ENCODE peak calls at places on chromosomes 16 and 17, in seven cellular contexts. Z is CD4-positive, alpha-beta T cell; D is progenitor cell of endocrine pancreas; M is GM20000; A is cardiac muscle cell; P is dorsolateral prefrontal cortex; V is cardiac fibroblast. Q is an unnamed sample.

GRCh38 chr17:43456661-43457361 is 27.0 kb upstream of the DHX8 start:
- DNase-seq in Z (no peak), D (no peak), M (no peak), A (peak), P (no peak), V (peak), Q (no peak)

GRCh38 chr16:46790599-46791270 is 40.2 kb downstream of the C16orf87 start:
- DNase-seq in Z (no peak), D (no peak), M (no peak), A (no peak), P (no peak), V (no peak), Q (no peak)

GRCh38 chr16:23248261-23249194 is 53.6 kb upstream of the SCNN1B start:
- DNase-seq in Z (no peak), D (no peak), M (no peak), A (no peak), P (no peak), V (peak), Q (no peak)

GRCh38 chr17:70261170-70261569 is 91.8 kb downstream of the KCNJ2 start:
- DNase-seq in Z (no peak), D (no peak), M (no peak), A (no peak), P (no peak), V (no peak), Q (no peak)

GRCh38 chr16:35733971-35734702 is 2274.7 kb downstream of the TP53TG3F start:
- DNase-seq in Z (no peak), D (no peak), M (no peak), A (no peak), P (no peak), V (no peak), Q (no peak)

GRCh38 chr17:7857724-7858486 is at the start of gene CYB5D1:
- DNase-seq in Z (peak), D (no peak), M (peak), A (peak), P (peak), V (peak), Q (peak)

GRCh38 chr17:79183221-79184158 is 108.9 kb downstream of the ENGASE start:
- DNase-seq in Z (no peak), D (peak), M (peak), A (peak), P (no peak), V (peak), Q (no peak)

GRCh38 chr17:37821025-37821713 is 76.3 kb upstream of the HNF1B start:
- DNase-seq in Z (no peak), D (no peak), M (no peak), A (peak), P (no peak), V (no peak), Q (no peak)

GRCh38 chr17:2064980-2065785 is 10.3 kb downstream of the HIC1 start:
- DNase-seq in Z (no peak), D (no peak), M (peak), A (peak), P (no peak), V (peak), Q (no peak)

GRCh38 chr16:8120001-8120400 is 470.3 kb downstream of the TMEM114 start:
- DNase-seq in Z (no peak), D (no peak), M (no peak), A (no peak), P (no peak), V (no peak), Q (no peak)

GRCh38 chr16:4260360-4260759 is 12.5 kb downstream of the TFAP4 start:
- DNase-seq in Z (no peak), D (no peak), M (no peak), A (no peak), P (no peak), V (no peak), Q (no peak)

GRCh38 chr17:80027043-80027435 is 8.6 kb downstream of the TBC1D16 start:
- DNase-seq in Z (no peak), D (no peak), M (no peak), A (no peak), P (no peak), V (no peak), Q (no peak)

GRCh38 chr17:1029196-1029911 is 32.4 kb downstream of the TIMM22 start:
- DNase-seq in Z (no peak), D (no peak), M (no peak), A (peak), P (no peak), V (peak), Q (no peak)

GRCh38 chr16:84839054-84839453 is 19.3 kb downstream of the CRISPLD2 start:
- DNase-seq in Z (no peak), D (no peak), M (no peak), A (peak), P (no peak), V (peak), Q (no peak)

GRCh38 chr17:48246623-48247022 is 139.1 kb downstream of the SNX11 start:
- DNase-seq in Z (no peak), D (no peak), M (no peak), A (no peak), P (no peak), V (peak), Q (no peak)

GRCh38 chr17:73007447-73007846 is 85.0 kb downstream of the SLC39A11 start:
- DNase-seq in Z (no peak), D (no peak), M (no peak), A (peak), P (peak), V (no peak), Q (no peak)

GRCh38 chr17:31788956-31789355 is 70.1 kb downstream of the COPRS start:
- DNase-seq in Z (no peak), D (no peak), M (no peak), A (no peak), P (no peak), V (peak), Q (no peak)

GRCh38 chr16:57938484-57938883 is 32.4 kb downstream of the CNGB1 start:
- DNase-seq in Z (no peak), D (no peak), M (no peak), A (no peak), P (no peak), V (no peak), Q (no peak)

GRCh38 chr17:82052638-82053059 is 951 bp downstream of the GPS1 start:
- DNase-seq in Z (no peak), D (no peak), M (no peak), A (no peak), P (no peak), V (no peak), Q (no peak)

GRCh38 chr17:60993497-60993896 is 315.8 kb downstream of the BCAS3 start:
- DNase-seq in Z (no peak), D (no peak), M (no peak), A (no peak), P (no peak), V (no peak), Q (no peak)

GRCh38 chr16:2786826-2787151 is 571 bp downstream of the PRSS33 start:
- DNase-seq in Z (no peak), D (no peak), M (no peak), A (no peak), P (no peak), V (no peak), Q (peak)

GRCh38 chr16:50677351-50677750 is 3.8 kb downstream of the SNX20 start:
- DNase-seq in Z (no peak), D (no peak), M (no peak), A (no peak), P (peak), V (no peak), Q (no peak)
- TF ChIP-seq CTCF in Z (peak), D (peak), M (no peak), A (peak), P (no peak), V (peak), Q (peak)

GRCh38 chr17:9158545-9159452 is 137.5 kb downstream of the NTN1 start:
- DNase-seq in Z (no peak), D (no peak), M (no peak), A (no peak), P (no peak), V (peak), Q (no peak)

GRCh38 chr17:9166678-9167077 is 145.4 kb downstream of the NTN1 start:
- DNase-seq in Z (no peak), D (no peak), M (no peak), A (no peak), P (no peak), V (no peak), Q (no peak)

GRCh38 chr17:9162275-9162985 is 141.1 kb downstream of the NTN1 start:
- DNase-seq in Z (no peak), D (no peak), M (no peak), A (no peak), P (no peak), V (no peak), Q (no peak)
- TF ChIP-seq CTCF in Z (no peak), D (peak), M (no peak), A (no peak), P (no peak), V (no peak), Q (no peak)

GRCh38 chr17:50539762-50540440 is 7.1 kb upstream of the SPATA20 start:
- DNase-seq in Z (no peak), D (no peak), M (no peak), A (no peak), P (no peak), V (no peak), Q (no peak)

GRCh38 chr17:50541402-50541915 is 5.5 kb upstream of the SPATA20 start:
- DNase-seq in Z (no peak), D (no peak), M (no peak), A (no peak), P (no peak), V (no peak), Q (no peak)

GRCh38 chr17:50540485-50541401 is 6.2 kb upstream of the SPATA20 start:
- DNase-seq in Z (no peak), D (no peak), M (no peak), A (no peak), P (no peak), V (no peak), Q (no peak)

GRCh38 chr17:50542795-50543774 is 3.9 kb upstream of the SPATA20 start:
- DNase-seq in Z (no peak), D (no peak), M (no peak), A (no peak), P (no peak), V (no peak), Q (no peak)

GRCh38 chr17:50541916-50542688 is 4.9 kb upstream of the SPATA20 start:
- DNase-seq in Z (peak), D (peak), M (peak), A (peak), P (peak), V (peak), Q (peak)
- TF ChIP-seq CTCF in Z (peak), D (peak), M (no peak), A (peak), P (peak), V (no peak), Q (peak)

DNA sequence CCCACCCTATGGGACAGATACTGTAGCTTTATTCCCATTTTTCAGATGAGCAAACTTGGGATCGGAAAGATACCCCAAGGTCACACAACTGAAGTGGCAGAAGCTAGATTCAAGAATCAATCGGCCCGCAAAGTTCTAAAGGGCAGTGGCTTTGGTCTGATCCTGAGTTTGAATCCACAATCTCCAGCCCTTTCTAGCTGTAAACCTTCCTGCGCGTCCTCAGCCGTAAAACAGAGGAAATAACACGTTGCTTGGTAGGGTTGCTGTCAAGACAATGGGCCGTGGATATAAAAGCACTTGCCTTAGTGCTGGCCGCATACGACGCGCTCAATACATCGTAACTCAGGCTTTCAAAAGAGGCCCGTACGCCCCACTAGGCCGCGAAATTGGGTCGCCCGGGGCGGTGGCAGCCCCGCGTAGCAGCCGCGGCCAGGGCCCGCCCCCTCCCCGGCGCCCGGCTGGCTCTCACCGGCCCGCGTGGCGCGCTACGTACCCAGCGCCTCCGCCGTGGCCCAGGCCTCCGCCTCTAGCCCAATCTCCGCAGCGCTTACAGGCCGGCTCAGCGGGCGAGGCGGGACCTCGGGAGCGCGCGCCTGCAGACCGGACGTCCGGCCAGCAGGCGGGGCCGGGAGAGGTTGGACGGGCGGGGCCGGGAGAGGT is at the start of gene DCAKD:
- DNase-seq in Z (peak), D (peak), M (peak), A (peak), P (peak), V (peak), Q (peak)
- TF ChIP-seq CTCF in Z (no peak), D (no peak), M (no peak), A (no peak), P (no peak), V (no peak), Q (no peak)

Q was measured in CD14-positive monocyte.